ENCODE peak calls at places on chromosomes 6 and 20, in seven cellular contexts. One of them, this sample, is unnamed.

GRCh38 chr20:62122659-62123449 is 579 bp downstream of the LSM14B start:
- DNase-seq in choroid plexus epithelial cell: peak; percentile 45
- DNase-seq in AG04449: no peak
- DNase-seq in Calu3: peak; percentile 84
- DNase-seq in HuH-7.5: peak; percentile 80
- DNase-seq in epithelial cell of esophagus: peak; percentile 45
- DNase-seq in activated naive CD4-positive, alpha-beta T cell: no peak
- DNase-seq in this sample: no peak

GRCh38 chr6:41504526-41505021 is 41.6 kb upstream of the FOXP4 start:
- DNase-seq in HuH-7.5: no peak
- DNase-seq in activated naive CD4-positive, alpha-beta T cell: no peak
- DNase-seq in AG04449: no peak
- DNase-seq in Calu3: no peak
- DNase-seq in epithelial cell of esophagus: no peak
- DNase-seq in choroid plexus epithelial cell: peak; percentile 69
- DNase-seq in this sample: no peak

GRCh38 chr6:75446278-75446880 is 47.2 kb downstream of the FILIP1 start:
- DNase-seq in activated naive CD4-positive, alpha-beta T cell: no peak
- DNase-seq in Calu3: no peak
- DNase-seq in choroid plexus epithelial cell: no peak
- DNase-seq in epithelial cell of esophagus: no peak
- DNase-seq in AG04449: no peak
- DNase-seq in HuH-7.5: no peak
- DNase-seq in this sample: no peak

GRCh38 chr6:100633096-100633766 is 168.5 kb upstream of the SIM1 start:
- DNase-seq in choroid plexus epithelial cell: peak; percentile 92
- DNase-seq in Calu3: peak; percentile 35
- DNase-seq in epithelial cell of esophagus: peak; percentile 88
- DNase-seq in AG04449: peak; percentile 28
- DNase-seq in HuH-7.5: peak; percentile 9
- DNase-seq in activated naive CD4-positive, alpha-beta T cell: no peak
- DNase-seq in this sample: no peak

GRCh38 chr20:59151820-59152219 is 11.8 kb upstream of the ZNF831 start:
- DNase-seq in Calu3: no peak
- DNase-seq in choroid plexus epithelial cell: no peak
- DNase-seq in HuH-7.5: no peak
- DNase-seq in activated naive CD4-positive, alpha-beta T cell: no peak
- DNase-seq in AG04449: no peak
- DNase-seq in epithelial cell of esophagus: no peak
- DNase-seq in this sample: no peak

GRCh38 chr20:46049190-46049589 is 20.2 kb downstream of the SLC12A5 start:
- DNase-seq in epithelial cell of esophagus: no peak
- DNase-seq in HuH-7.5: no peak
- DNase-seq in activated naive CD4-positive, alpha-beta T cell: no peak
- DNase-seq in Calu3: no peak
- DNase-seq in AG04449: no peak
- DNase-seq in choroid plexus epithelial cell: no peak
- DNase-seq in this sample: no peak

GRCh38 chr20:45337367-45338120 is 10.7 kb downstream of the SDC4 start:
- DNase-seq in activated naive CD4-positive, alpha-beta T cell: no peak
- DNase-seq in choroid plexus epithelial cell: peak; percentile 93
- DNase-seq in epithelial cell of esophagus: peak; percentile 88
- DNase-seq in Calu3: peak; percentile 71
- DNase-seq in AG04449: peak; percentile 87
- DNase-seq in HuH-7.5: no peak
- DNase-seq in this sample: no peak

GRCh38 chr6:149130093-149130872 is 187.2 kb upstream of the TAB2 start:
- DNase-seq in Calu3: no peak
- DNase-seq in epithelial cell of esophagus: peak; percentile 39
- DNase-seq in HuH-7.5: no peak
- DNase-seq in choroid plexus epithelial cell: peak; percentile 15
- DNase-seq in AG04449: no peak
- DNase-seq in activated naive CD4-positive, alpha-beta T cell: no peak
- DNase-seq in this sample: no peak

GRCh38 chr6:102356170-102356569 is 962.7 kb downstream of the GRIK2 start:
- DNase-seq in choroid plexus epithelial cell: no peak
- DNase-seq in Calu3: no peak
- DNase-seq in activated naive CD4-positive, alpha-beta T cell: no peak
- DNase-seq in HuH-7.5: no peak
- DNase-seq in AG04449: no peak
- DNase-seq in epithelial cell of esophagus: no peak
- DNase-seq in this sample: no peak

GRCh38 chr6:39169448-39170344 is 54.7 kb upstream of the SAYSD1 start:
- DNase-seq in AG04449: no peak
- DNase-seq in activated naive CD4-positive, alpha-beta T cell: no peak
- DNase-seq in Calu3: peak; percentile 46
- DNase-seq in epithelial cell of esophagus: no peak
- DNase-seq in choroid plexus epithelial cell: no peak
- DNase-seq in HuH-7.5: no peak
- DNase-seq in this sample: no peak

GRCh38 chr20:33677991-33678431 is 3.8 kb upstream of the NECAB3 start:
- DNase-seq in HuH-7.5: no peak
- DNase-seq in AG04449: no peak
- DNase-seq in choroid plexus epithelial cell: no peak
- DNase-seq in Calu3: no peak
- DNase-seq in epithelial cell of esophagus: no peak
- DNase-seq in activated naive CD4-positive, alpha-beta T cell: no peak
- DNase-seq in this sample: no peak

GRCh38 chr6:14658909-14659561 is 541.5 kb downstream of the CD83 start:
- DNase-seq in Calu3: no peak
- DNase-seq in HuH-7.5: no peak
- DNase-seq in choroid plexus epithelial cell: no peak
- DNase-seq in epithelial cell of esophagus: peak; percentile 84
- DNase-seq in activated naive CD4-positive, alpha-beta T cell: no peak
- DNase-seq in AG04449: no peak
- DNase-seq in this sample: no peak

GRCh38 chr6:165055231-165055630 is 254.2 kb downstream of the C6orf118 start:
- DNase-seq in Calu3: peak; percentile 24
- DNase-seq in AG04449: no peak
- DNase-seq in epithelial cell of esophagus: peak; percentile 74
- DNase-seq in choroid plexus epithelial cell: no peak
- DNase-seq in HuH-7.5: no peak
- DNase-seq in activated naive CD4-positive, alpha-beta T cell: no peak
- DNase-seq in this sample: no peak

GRCh38 chr20:43863821-43864544 is 50.7 kb upstream of the TOX2 start:
- DNase-seq in epithelial cell of esophagus: no peak
- DNase-seq in Calu3: no peak
- DNase-seq in choroid plexus epithelial cell: no peak
- DNase-seq in AG04449: no peak
- DNase-seq in HuH-7.5: no peak
- DNase-seq in activated naive CD4-positive, alpha-beta T cell: no peak
- DNase-seq in this sample: no peak

GRCh38 chr6:21808045-21808470 is 214.5 kb downstream of the SOX4 start:
- DNase-seq in AG04449: no peak
- DNase-seq in activated naive CD4-positive, alpha-beta T cell: no peak
- DNase-seq in HuH-7.5: no peak
- DNase-seq in choroid plexus epithelial cell: peak; percentile 64
- DNase-seq in epithelial cell of esophagus: peak; percentile 30
- DNase-seq in Calu3: no peak
- DNase-seq in this sample: no peak

This sample was measured in stimulated activated CD4-positive, alpha-beta T cell treated with anti-CD3 and anti-CD28 coated beads, TNF-alpha, amount 100 ng/mL, for 1 hour.